ENCODE peak calls at places on chromosomes 2 and 18, in six cellular contexts. V is K562, A is upper lobe of left lung, Q is HepG2, F is GM12878, K is A549. G is an unnamed sample.

GRCh38 chr2:19574788-19575260 is 216.4 kb upstream of the OSR1 start:
- ATAC-seq in V (no peak), Q (no peak), A (no peak), F (no peak), K (no peak), G (peak; percentile 74)

GRCh38 chr2:10405441-10405840 is 42.7 kb downstream of the ODC1 start:
- ATAC-seq in Q (no peak), V (no peak), K (peak; percentile 65), F (no peak), A (peak; percentile 27), G (peak; percentile 79)

GRCh38 chr2:172162225-172162733 is 59.6 kb upstream of the DLX2 start:
- ATAC-seq in A (no peak), K (no peak), F (no peak), V (no peak), Q (peak; percentile 56), G (no peak)

GRCh38 chr2:85741211-85741610 is 12.6 kb upstream of the ATOH8 start:
- ATAC-seq in F (no peak), K (no peak), Q (peak; percentile 17), V (no peak), A (peak; percentile 17), G (no peak)

GRCh38 chr18:37578886-37579513 is 13.4 kb upstream of the CELF4 start:
- ATAC-seq in A (peak; percentile 12), F (peak; percentile 68), K (peak; percentile 73), Q (peak; percentile 87), V (peak; percentile 79), G (peak; percentile 17)

GRCh38 chr2:47336259-47337238 is 66.4 kb upstream of the MSH2 start:
- ATAC-seq in A (no peak), K (no peak), V (peak; percentile 80), F (peak; percentile 84), Q (no peak), G (peak; percentile 14)

GRCh38 chr18:64127172-64127571 is 21.7 kb downstream of the LINC00305 start:
- ATAC-seq in A (no peak), Q (no peak), V (no peak), F (peak; percentile 97), K (no peak), G (no peak)

GRCh38 chr2:37441055-37441454 is 96.6 kb downstream of the QPCT start:
- ATAC-seq in V (no peak), A (no peak), K (no peak), Q (no peak), F (peak; percentile 35), G (no peak)

GRCh38 chr2:69975136-69975852 is 13.9 kb upstream of the ASPRV1 start:
- ATAC-seq in A (no peak), F (no peak), Q (peak; percentile 39), K (no peak), V (peak; percentile 8), G (no peak)

GRCh38 chr18:59787998-59788875 is 91.0 kb upstream of the CCBE1 start:
- ATAC-seq in F (peak; percentile 14), A (no peak), Q (no peak), V (no peak), K (peak; percentile 77), G (no peak)

GRCh38 chr2:71856709-71857525 is 290.7 kb downstream of the CYP26B1 start:
- ATAC-seq in K (no peak), A (no peak), F (peak; percentile 28), V (no peak), Q (no peak), G (no peak)

GRCh38 chr2:201558665-201559064 is 84.6 kb downstream of the TMEM237 start:
- ATAC-seq in V (peak; percentile 94), F (peak; percentile 87), K (peak; percentile 47), Q (peak; percentile 82), A (peak; percentile 62), G (no peak)

GRCh38 chr2:223943561-223944008 is 1.6 kb downstream of the WDFY1 start:
- ATAC-seq in V (peak; percentile 13), Q (peak; percentile 33), A (peak; percentile 25), F (no peak), K (peak; percentile 35), G (no peak)

GRCh38 chr2:47631840-47632398 is 151.0 kb upstream of the MSH6 start:
- ATAC-seq in K (peak; percentile 97), A (peak; percentile 81), F (no peak), V (peak; percentile 41), Q (no peak), G (peak; percentile 63)

GRCh38 chr2:51994123-51994788 is 962.3 kb upstream of the NRXN1 start:
- ATAC-seq in V (no peak), K (no peak), F (no peak), Q (no peak), A (no peak), G (no peak)

GRCh38 chr2:64119369-64119768 is 24.9 kb downstream of the PELI1 start:
- ATAC-seq in K (no peak), A (peak; percentile 71), Q (peak; percentile 47), V (no peak), F (no peak), G (no peak)

GRCh38 chr18:59681521-59682004 is 15.7 kb downstream of the CCBE1 start:
- ATAC-seq in Q (no peak), A (no peak), F (no peak), K (no peak), V (no peak), G (no peak)

GRCh38 chr2:147182260-147182659 is 662.6 kb upstream of the ACVR2A start:
- ATAC-seq in Q (no peak), V (no peak), F (peak; percentile 92), A (no peak), K (no peak), G (no peak)

GRCh38 chr2:160390544-160391258 is 102.9 kb downstream of the RBMS1 start:
- ATAC-seq in K (no peak), A (no peak), V (no peak), F (no peak), Q (no peak), G (no peak)

GRCh38 chr18:10293966-10294365 is 160.5 kb upstream of the APCDD1 start:
- ATAC-seq in Q (no peak), A (no peak), F (no peak), K (no peak), V (no peak), G (no peak)

GRCh38 chr18:11739893-11740292 is 50.8 kb downstream of the GNAL start:
- ATAC-seq in F (no peak), V (no peak), A (no peak), Q (no peak), K (no peak), G (no peak)

DNA sequence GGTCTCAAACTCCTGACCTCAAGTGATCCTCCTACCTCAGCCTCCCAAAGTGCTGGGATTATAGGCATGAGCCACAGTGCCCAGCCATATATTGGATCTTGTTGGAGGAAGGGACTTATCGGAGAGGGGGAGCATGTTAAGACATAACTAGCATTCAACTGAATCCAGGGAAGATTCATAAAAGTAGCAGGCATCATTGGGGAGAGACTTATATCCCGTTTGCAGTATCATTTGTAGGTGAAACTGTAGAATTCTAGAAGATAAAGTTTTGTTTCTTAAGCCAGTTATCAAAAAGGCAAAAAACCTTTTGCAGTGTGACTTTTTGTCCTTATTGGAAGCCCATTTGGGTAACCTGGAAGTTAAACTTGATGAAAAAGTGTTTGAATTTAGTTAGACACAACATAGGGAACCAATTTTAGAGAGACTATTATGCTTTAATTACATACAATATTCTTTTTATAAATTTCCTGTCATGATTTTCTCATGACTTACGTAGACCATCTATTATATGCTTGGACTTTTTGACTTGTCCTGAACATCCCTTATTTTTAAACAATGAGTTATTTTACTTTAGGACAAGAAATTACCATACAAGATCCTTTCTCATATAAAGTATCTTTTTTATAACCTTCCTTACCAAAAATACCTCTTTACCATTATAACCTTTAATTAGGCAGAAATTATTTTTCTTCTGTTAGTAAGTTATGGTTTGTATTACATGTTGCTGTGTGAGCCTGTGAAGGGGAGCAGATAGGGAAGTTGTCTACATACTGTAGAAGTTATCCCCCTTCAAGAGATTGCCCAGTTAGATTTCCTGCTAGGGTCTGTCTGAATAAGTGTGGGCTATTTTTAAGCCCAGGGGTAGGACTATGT is 20.3 kb downstream of the RAB3GAP1 start:
- ATAC-seq in Q (no peak), K (no peak), F (no peak), A (no peak), V (peak; percentile 18), G (no peak)
- H3K9me3 ChIP-seq in Q (peaks cover 36% of the 10 kb centered on the region), K (peaks cover 36% of the 10 kb centered on the region), F (peaks cover 20% of the 10 kb centered on the region), A (peaks cover 16% of the 10 kb centered on the region), V (no peaks in the 10 kb centered on the region), G (no peaks in the 10 kb centered on the region)

DNA sequence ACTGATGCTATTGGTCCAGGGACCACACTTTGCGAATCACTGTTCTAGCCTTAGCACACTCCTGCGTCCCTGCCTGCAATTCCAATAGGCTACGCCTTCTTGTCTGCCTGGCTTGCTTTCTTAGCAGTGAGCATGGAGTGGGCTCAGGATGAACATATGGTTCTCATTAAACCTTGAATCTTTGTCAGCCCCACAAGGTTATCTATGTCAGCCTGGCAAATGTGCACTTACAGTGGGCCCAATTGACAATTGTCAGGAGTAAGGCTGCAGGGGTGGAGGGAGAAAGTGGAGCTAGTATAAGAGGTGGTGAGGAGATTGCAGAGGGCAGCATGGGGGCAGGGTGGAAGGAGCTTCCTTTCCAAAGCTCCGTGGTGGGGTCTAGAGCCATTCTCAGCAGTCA is 438.2 kb upstream of the ST6GAL2 start:
- ATAC-seq in V (no peak), A (no peak), F (no peak), Q (no peak), K (no peak), G (no peak)
- H3K4me1 ChIP-seq in V (no peaks in the 10 kb centered on the region), A (no peaks in the 10 kb centered on the region), F (no peaks in the 10 kb centered on the region), Q (no peaks in the 10 kb centered on the region), K (no peaks in the 10 kb centered on the region), G (no peaks in the 10 kb centered on the region)

GRCh38 chr2:150486539-150487484 is 655 bp downstream of the RND3 start:
- ATAC-seq in V (no peak), Q (peak; percentile 6), F (peak; percentile 7), A (peak; percentile 44), K (peak; percentile 5), G (peak; percentile 29)

GRCh38 chr2:150484461-150484931 is 3.0 kb downstream of the RND3 start:
- ATAC-seq in F (no peak), V (no peak), K (no peak), A (no peak), Q (no peak), G (no peak)

GRCh38 chr2:150485114-150485870 is 2.2 kb downstream of the RND3 start:
- ATAC-seq in A (peak; percentile 78), F (peak; percentile 64), K (peak; percentile 48), Q (peak; percentile 86), V (no peak), G (peak; percentile 51)

GRCh38 chr2:150487537-150488429 is at the start of gene RND3:
- ATAC-seq in A (peak; percentile 89), V (peak; percentile 92), K (peak; percentile 64), Q (peak; percentile 85), F (peak; percentile 60), G (peak; percentile 87)

DNA sequence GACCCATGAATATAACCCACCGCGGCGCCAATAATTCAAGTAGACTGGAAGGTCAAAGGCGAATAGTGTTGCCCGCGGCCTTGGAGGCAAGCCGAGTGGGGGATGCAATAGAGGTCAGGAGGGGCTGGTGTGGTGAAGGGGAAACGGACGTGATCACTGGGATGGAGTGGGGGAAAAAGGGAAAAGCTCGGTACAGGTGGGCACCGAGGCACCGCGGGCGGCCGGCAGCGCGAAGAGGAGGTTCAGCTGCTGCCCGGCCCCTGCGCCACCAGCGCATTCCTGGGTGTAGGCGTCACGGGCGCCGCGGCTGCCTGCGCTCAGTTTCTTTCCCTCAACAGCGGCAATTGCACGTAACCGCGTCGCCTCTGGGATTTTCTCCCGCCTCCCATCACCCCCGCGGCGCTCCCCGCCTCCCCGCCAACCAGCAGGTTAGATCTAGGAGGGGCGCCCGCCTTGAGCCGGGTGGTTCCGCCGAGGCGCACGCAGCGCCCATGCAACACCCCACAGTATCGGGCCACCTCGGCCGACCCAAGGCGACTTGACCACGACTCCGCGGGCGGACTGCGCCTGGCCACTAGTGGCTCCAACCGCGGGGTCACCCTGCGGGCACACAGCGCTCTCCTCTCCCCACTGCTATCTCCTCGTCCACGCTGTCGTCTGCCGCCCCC is 1.5 kb downstream of the RND3 start:
- ATAC-seq in F (peak; percentile 47), Q (peak; percentile 62), A (peak; percentile 84), V (peak; percentile 42), K (peak; percentile 45), G (peak; percentile 73)
- TF ChIP-seq EP300 in F (no peak), Q (no peak), A (no peak), V (no peak), K (no peak), G (no peak)

GRCh38 chr2:148251993-148252392 is 231.1 kb downstream of the MBD5 start:
- ATAC-seq in K (no peak), F (no peak), V (no peak), A (no peak), Q (peak; percentile 81), G (no peak)
- H3K9me3 ChIP-seq in K (peaks cover 14% of the 10 kb centered on the region), F (peaks cover 25% of the 10 kb centered on the region), V (peaks cover 6% of the 10 kb centered on the region), A (peaks cover 10% of the 10 kb centered on the region), Q (peaks cover 22% of the 10 kb centered on the region), G (no peaks in the 10 kb centered on the region)

G was measured in gastroesophageal sphincter.